ENCODE peak calls at places on chromosomes 3 and 15, in four cellular contexts. L is IMR-90, O is H9, I is neuronal stem cell. C is an unnamed sample.

GRCh38 chr15:64845183-64845611 is 3.5 kb downstream of the PLEKHO2 start:
- DNase-seq in L (no peak), O (no peak), I (no peak), C (no peak)

GRCh38 chr3:13016083-13016725 is 57.0 kb downstream of the IQSEC1 start:
- DNase-seq in L (no peak), O (no peak), I (no peak), C (peak)

GRCh38 chr3:76367281-76367680 is 581.9 kb upstream of the ZNF717 start:
- DNase-seq in L (peak), O (no peak), I (no peak), C (peak)

GRCh38 chr3:69565316-69565715 is 173.9 kb upstream of the MITF start:
- DNase-seq in L (no peak), O (no peak), I (no peak), C (no peak)

GRCh38 chr15:73746883-73747282 is 6.3 kb downstream of the INSYN1 start:
- DNase-seq in L (no peak), O (no peak), I (no peak), C (no peak)

GRCh38 chr15:29442532-29442931 is 172.9 kb upstream of the NSMCE3 start:
- DNase-seq in L (no peak), O (no peak), I (no peak), C (no peak)

GRCh38 chr3:11328196-11328945 is 56.2 kb downstream of the ATG7 start:
- DNase-seq in L (no peak), O (no peak), I (no peak), C (no peak)

GRCh38 chr3:5036858-5037257 is 57.6 kb downstream of the BHLHE40 start:
- DNase-seq in L (no peak), O (no peak), I (no peak), C (no peak)

GRCh38 chr15:53072077-53072476 is 281.9 kb upstream of the ONECUT1 start:
- DNase-seq in L (peak), O (peak), I (peak), C (peak)

GRCh38 chr3:155012584-155012983 is 67.5 kb upstream of the MME start:
- DNase-seq in L (no peak), O (no peak), I (no peak), C (no peak)

GRCh38 chr15:71440479-71441071 is 325.3 kb downstream of the THSD4 start:
- DNase-seq in L (peak), O (no peak), I (no peak), C (peak)

GRCh38 chr3:134485075-134485536 is 679 bp downstream of the ANAPC13 start:
- DNase-seq in L (no peak), O (no peak), I (peak), C (peak)

GRCh38 chr3:193805448-193805847 is 212.4 kb downstream of the OPA1 start:
- DNase-seq in L (peak), O (no peak), I (no peak), C (peak)

GRCh38 chr3:126389112-126389791 is 5.5 kb upstream of the CFAP100 start:
- DNase-seq in L (peak), O (peak), I (peak), C (peak)
- H4K8ac ChIP-seq in L (no peak), O (no peak), I (peak), C (peak)

GRCh38 chr3:123100192-123100776 is 33.5 kb downstream of the PDIA5 start:
- DNase-seq in L (no peak), O (no peak), I (no peak), C (no peak)

GRCh38 chr3:123096701-123097100 is 29.9 kb downstream of the PDIA5 start:
- DNase-seq in L (peak), O (no peak), I (no peak), C (peak)

GRCh38 chr3:123099331-123100191 is 32.7 kb downstream of the PDIA5 start:
- DNase-seq in L (no peak), O (no peak), I (no peak), C (no peak)

GRCh38 chr3:123096126-123096525 is 29.3 kb downstream of the PDIA5 start:
- DNase-seq in L (no peak), O (no peak), I (no peak), C (no peak)

DNA sequence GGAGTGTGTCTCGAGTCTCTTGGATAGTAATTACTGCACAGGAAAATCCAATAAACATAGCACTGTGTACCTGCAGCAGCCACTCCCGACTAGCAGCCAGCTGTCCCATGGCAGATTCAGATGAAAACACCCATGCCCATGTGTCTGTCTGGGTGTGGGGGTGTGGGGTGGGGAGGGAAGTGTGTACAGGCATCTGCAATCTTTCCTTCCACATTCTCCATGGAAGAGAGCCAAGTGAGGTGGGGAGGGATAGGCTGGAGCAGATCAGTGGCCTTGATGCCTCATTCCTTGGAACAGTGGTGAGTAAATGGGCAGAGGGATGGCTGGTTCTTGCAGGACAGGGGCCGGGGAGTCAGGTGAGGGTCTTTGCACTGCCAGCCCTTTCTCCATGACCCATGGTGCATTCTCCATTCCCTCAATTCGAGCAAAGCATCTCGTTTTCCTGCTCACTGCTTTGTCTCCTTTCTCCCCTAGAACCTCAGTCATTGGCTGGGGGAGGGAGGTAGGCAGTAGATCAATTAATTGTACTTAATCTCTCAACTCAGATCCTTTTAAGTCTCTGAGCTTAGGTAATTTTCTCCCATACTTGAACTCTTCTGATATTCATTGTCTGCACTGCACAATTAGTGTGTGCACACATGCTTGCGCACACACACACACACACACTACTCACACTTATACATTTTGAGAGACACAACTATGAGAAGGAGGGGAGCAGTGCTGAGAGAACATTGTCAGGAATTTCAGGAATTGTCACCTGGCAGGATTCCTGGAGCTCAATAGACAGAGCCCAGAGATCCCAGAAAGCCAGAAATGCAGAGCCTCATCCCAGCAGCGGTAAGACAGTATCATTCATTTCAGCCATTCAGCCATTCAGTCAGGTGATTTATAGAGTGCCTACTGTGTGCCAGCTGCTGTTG is 31.8 kb downstream of the PDIA5 start:
- DNase-seq in L (no peak), O (peak), I (no peak), C (no peak)
- H4K8ac ChIP-seq in L (no peak), O (peak), I (no peak), C (peak)

GRCh38 chr15:62889734-62890505 is 152.6 kb upstream of the TPM1 start:
- DNase-seq in L (peak), O (no peak), I (no peak), C (no peak)
- H4K8ac ChIP-seq in L (peak), O (no peak), I (no peak), C (no peak)

DNA sequence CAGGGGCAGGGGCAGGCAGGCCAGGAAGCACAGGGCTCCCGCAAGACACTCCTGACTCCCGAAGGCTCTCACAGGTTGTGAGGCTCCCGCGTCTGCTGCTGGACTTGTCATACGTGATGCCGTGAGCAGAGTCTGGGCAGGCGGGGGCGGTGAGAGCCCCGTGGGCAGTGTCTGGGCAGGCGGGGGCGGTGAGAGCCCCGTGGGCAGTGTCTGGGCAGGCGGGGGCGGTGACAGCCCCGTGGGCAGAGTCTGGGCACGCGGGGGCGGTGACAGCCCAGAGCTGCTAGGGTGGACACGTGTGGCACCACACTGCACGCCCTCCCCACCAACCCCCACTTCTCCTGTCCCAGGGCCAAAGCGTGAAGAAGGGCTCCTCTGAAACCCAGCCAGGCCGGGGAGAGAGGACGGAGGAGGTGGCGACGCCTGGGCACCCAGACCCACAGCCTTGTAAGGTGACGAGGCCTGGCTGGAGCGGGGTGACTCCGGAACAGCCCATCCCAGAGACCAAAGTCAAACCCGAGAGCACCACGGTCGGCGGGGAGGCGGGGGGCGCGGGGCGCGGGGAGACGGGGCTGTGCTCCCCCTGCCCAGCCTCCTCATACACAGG is 35.0 kb downstream of the TNK2 start:
- DNase-seq in L (no peak), O (no peak), I (no peak), C (no peak)
- H4K8ac ChIP-seq in L (no peak), O (no peak), I (no peak), C (no peak)

GRCh38 chr3:94822298-94822697 is 759.4 kb downstream of the NSUN3 start:
- DNase-seq in L (no peak), O (no peak), I (no peak), C (no peak)
- H4K8ac ChIP-seq in L (no peak), O (no peak), I (no peak), C (no peak)

GRCh38 chr15:62880278-62880677 is 162.3 kb upstream of the TPM1 start:
- DNase-seq in L (peak), O (no peak), I (no peak), C (peak)

GRCh38 chr15:62877276-62877857 is 165.2 kb upstream of the TPM1 start:
- DNase-seq in L (no peak), O (no peak), I (no peak), C (no peak)

GRCh38 chr15:62881056-62881455 is 161.5 kb upstream of the TPM1 start:
- DNase-seq in L (no peak), O (no peak), I (no peak), C (no peak)

GRCh38 chr15:62878070-62878469 is 164.5 kb upstream of the TPM1 start:
- DNase-seq in L (no peak), O (no peak), I (no peak), C (no peak)

DNA sequence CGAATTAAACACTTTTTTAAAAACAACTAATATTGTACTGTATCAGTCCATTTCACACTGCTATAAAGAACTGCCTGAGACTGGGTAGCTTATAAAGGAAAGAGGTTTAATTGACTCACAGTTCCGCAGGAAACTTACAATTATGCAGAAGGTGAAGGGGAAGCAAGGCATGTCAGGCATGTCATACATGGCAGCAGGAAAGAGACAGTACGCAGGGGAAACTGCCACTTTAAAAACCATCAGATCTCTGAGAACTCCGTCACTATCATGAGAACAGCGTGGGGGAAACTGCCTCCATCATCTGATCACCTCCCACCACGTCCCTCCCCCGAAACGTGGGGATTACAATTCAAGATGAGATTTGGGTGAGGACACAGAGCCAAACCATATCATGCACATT is 162.8 kb upstream of the TPM1 start:
- DNase-seq in L (no peak), O (no peak), I (no peak), C (no peak)
- H4K8ac ChIP-seq in L (no peak), O (no peak), I (no peak), C (peak)

DNA sequence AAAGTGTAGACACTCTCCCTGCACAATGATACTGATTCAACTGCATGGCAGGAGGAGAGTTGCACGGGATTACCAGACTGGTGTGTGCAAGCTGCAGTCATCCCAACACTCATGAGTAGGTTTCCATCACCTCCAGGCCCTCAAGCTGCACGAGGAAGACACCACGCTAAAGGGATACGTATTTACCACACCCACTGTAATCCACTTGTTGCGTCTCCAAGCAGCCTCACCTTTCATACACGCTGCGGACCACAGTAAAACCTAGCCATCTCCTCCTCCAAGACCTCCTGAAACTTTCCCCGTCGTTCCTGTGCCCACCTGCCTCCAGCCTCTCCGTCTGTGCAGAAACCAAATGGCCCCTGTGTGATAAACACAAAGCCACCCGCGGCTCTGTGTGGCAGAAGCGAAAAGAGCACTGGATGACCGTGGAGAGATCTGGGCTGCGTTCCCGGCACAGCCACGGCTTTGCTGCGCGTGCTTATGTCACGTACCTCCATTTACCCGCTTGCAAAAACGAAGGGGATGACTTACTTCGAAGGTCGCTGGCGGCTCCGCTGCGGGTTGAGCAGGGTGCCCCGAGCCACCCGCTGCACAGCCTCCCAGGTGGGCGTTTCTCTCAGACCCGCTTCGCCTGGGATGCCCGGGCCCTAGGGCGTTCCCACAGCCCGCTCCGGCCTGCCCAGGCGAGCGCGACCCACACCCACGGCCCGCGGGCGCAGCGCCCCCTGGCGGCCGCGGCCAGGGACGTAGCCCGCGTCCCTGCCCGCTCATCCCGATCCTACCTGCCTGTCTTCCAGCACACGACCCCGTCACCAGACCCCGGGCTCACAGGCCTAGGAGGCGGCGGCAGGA is 638 bp downstream of the ABCC5 start:
- DNase-seq in L (peak), O (peak), I (peak), C (peak)
- H4K8ac ChIP-seq in L (peak), O (no peak), I (no peak), C (peak)

DNA sequence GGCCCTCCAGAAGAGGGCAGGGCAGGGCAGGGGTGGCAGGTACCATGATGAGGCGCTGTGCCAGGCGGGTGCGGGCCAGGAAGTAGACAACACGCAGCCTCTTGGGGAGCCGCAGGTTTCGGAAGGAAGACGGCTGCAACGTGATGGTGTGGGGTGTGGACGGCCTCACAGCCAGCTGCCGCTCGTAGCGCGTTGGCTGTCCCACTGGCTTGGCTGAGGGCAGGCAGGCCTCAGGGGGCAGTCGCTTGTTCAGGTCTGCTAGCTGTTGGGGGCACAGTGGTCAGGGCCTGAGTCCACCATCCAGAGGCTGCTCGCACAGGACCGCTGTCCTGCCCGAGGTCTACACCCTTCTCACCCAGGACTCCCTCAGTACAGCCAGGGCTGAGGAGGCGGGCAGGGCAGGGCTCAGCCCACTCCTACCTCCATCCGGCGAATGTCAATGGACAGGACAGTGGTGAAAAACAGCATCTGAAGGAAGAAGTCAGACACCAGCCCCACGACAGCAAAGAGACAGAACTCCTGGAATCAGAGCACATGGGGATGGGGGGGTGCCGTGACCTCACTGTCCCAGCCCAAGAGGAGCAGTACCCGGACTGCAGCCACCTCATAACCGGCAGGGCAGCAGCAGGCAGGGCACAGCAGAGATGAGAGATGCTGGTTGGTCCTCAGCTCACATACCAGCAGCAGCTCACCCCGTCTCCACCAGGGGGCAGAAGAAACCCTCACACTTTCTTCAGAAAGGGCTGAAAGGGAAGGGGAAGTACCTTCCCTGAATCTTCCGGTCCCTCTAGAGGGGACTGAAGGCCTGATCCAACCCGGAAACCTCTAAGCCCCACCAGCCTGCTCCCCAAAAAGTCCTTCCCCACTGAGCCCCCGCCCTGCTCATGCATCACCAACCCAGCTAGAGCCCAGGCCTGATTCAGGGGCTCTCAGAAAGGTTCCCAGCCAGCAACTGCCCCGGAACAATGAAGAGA is 40.0 kb downstream of the PTPN23 start:
- DNase-seq in L (peak), O (peak), I (peak), C (peak)
- H4K8ac ChIP-seq in L (peak), O (no peak), I (no peak), C (peak)